ENCODE peak calls at places on chromosomes 6 and 20, in nine cellular contexts. A is heart left ventricle; S is CD8-positive, alpha-beta memory T cell; D is heart right ventricle; Q is cardiac muscle cell; Y is mammary epithelial cell; V is psoas muscle; I is hepatocyte; G is GM23248. T is an unnamed sample.

GRCh38 chr6:25370175-25371036 is 91.2 kb downstream of the CARMIL1 start:
- DNase-seq in V (no peak), Y (no peak), G (no peak), I (no peak), D (no peak), S (no peak), A (no peak), Q (no peak), T (no peak)

GRCh38 chr20:48831702-48832422 is 4.1 kb upstream of the PREX1 start:
- DNase-seq in S (no peak), Y (peak; percentile 29), G (peak; percentile 70), D (peak; percentile 75), V (peak; percentile 61), Q (peak; percentile 69), I (peak; percentile 31), A (peak; percentile 69), T (peak; percentile 36)

GRCh38 chr20:45095753-45096371 is 5.1 kb downstream of the KCNS1 start:
- DNase-seq in Q (peak; percentile 83), A (peak; percentile 36), V (no peak), G (peak; percentile 66), Y (peak; percentile 44), D (peak; percentile 57), S (peak; percentile 68), I (peak; percentile 70), T (no peak)

GRCh38 chr20:38581013-38581412 is at the start of gene ADIG:
- DNase-seq in D (peak; percentile 40), Q (no peak), G (peak; percentile 45), I (no peak), Y (peak; percentile 53), V (peak; percentile 21), A (peak; percentile 32), S (no peak), T (no peak)

GRCh38 chr6:4102687-4103244 is 23.8 kb upstream of the FAM217A start:
- DNase-seq in A (no peak), D (no peak), G (no peak), S (no peak), I (no peak), Y (no peak), Q (no peak), V (no peak), T (no peak)

GRCh38 chr6:97059473-97059872 is 134.9 kb downstream of the KLHL32 start:
- DNase-seq in D (no peak), I (peak; percentile 56), Q (peak; percentile 59), V (no peak), G (peak; percentile 70), A (no peak), S (no peak), Y (peak; percentile 17), T (no peak)

GRCh38 chr6:129940454-129941195 is 77.8 kb upstream of the L3MBTL3 start:
- DNase-seq in G (no peak), D (no peak), A (no peak), Q (no peak), V (no peak), Y (no peak), S (no peak), I (no peak), T (no peak)

GRCh38 chr6:150409576-150410066 is 40.8 kb downstream of the IYD start:
- DNase-seq in A (peak; percentile 68), S (no peak), Q (peak; percentile 12), D (peak; percentile 79), Y (no peak), V (peak; percentile 46), I (peak; percentile 23), G (no peak), T (peak; percentile 36)

GRCh38 chr6:22102671-22103070 is 194.2 kb downstream of the PRL start:
- DNase-seq in A (no peak), Q (no peak), I (no peak), V (no peak), Y (peak; percentile 11), S (no peak), D (no peak), G (peak; percentile 37), T (no peak)

GRCh38 chr6:132816665-132817064 is 2.3 kb downstream of the RPS12 start:
- DNase-seq in D (no peak), I (no peak), V (no peak), G (peak; percentile 12), Q (no peak), S (no peak), Y (no peak), A (no peak), T (no peak)

GRCh38 chr6:72363844-72364740 is 257.8 kb upstream of the KCNQ5 start:
- DNase-seq in I (peak; percentile 51), D (no peak), Y (peak; percentile 85), G (peak; percentile 95), Q (peak; percentile 91), S (no peak), V (no peak), A (no peak), T (no peak)

GRCh38 chr6:127904160-127904559 is 3.3 kb upstream of the THEMIS start:
- DNase-seq in Q (no peak), A (no peak), G (no peak), D (no peak), I (no peak), V (no peak), Y (no peak), S (no peak), T (no peak)

GRCh38 chr6:46923476-46923875 is 1.7 kb upstream of the ADGRF5 start:
- DNase-seq in S (no peak), G (no peak), D (no peak), Y (no peak), V (no peak), Q (no peak), I (no peak), A (no peak), T (no peak)

GRCh38 chr6:141301779-141302178 is 830.9 kb upstream of the GJE1 start:
- DNase-seq in S (no peak), G (no peak), I (no peak), Q (no peak), Y (no peak), A (no peak), D (no peak), V (no peak), T (no peak)

GRCh38 chr6:163579880-163580295 is 165.4 kb downstream of the QKI start:
- DNase-seq in Y (peak; percentile 20), S (no peak), V (no peak), A (no peak), I (no peak), G (peak; percentile 42), D (no peak), Q (no peak), T (no peak)

GRCh38 chr6:2839982-2840793 is 1.5 kb downstream of the SERPINB1 start:
- DNase-seq in A (no peak), I (no peak), Y (peak; percentile 72), V (no peak), Q (no peak), D (no peak), G (peak; percentile 34), S (peak; percentile 37), T (no peak)

GRCh38 chr6:161919711-161920110 is 645.9 kb upstream of the AGPAT4 start:
- DNase-seq in A (no peak), I (no peak), G (peak; percentile 14), Q (no peak), Y (peak; percentile 32), V (no peak), S (no peak), D (no peak), T (no peak)

GRCh38 chr20:22861231-22861980 is 173.7 kb upstream of the SSTR4 start:
- DNase-seq in I (no peak), S (no peak), D (no peak), G (peak; percentile 50), A (no peak), Y (no peak), V (no peak), Q (peak; percentile 21), T (no peak)

GRCh38 chr6:75368151-75368779 is 83.7 kb upstream of the TMEM30A start:
- DNase-seq in I (peak; percentile 74), Y (peak; percentile 46), V (no peak), G (no peak), D (peak; percentile 52), Q (peak; percentile 43), A (peak; percentile 44), S (no peak), T (no peak)
- H3K27ac ChIP-seq in I (peak overlapping the region; percentile 4), Y (no peak overlapping the region), V (peak overlapping the region; percentile 73), G (no peak overlapping the region), D (peak overlapping the region; percentile 30), Q (peak overlapping the region; percentile 85), A (peak overlapping the region; percentile 44), S (no peak overlapping the region), T (no peak overlapping the region)

GRCh38 chr6:37928217-37928616 is 108.7 kb downstream of the ZFAND3 start:
- DNase-seq in D (no peak), V (no peak), I (no peak), Q (no peak), S (no peak), Y (no peak), G (no peak), A (no peak), T (no peak)
- H3K27ac ChIP-seq in D (no peak overlapping the region), V (no peak overlapping the region), I (no peak overlapping the region), Q (no peak overlapping the region), S (no peak overlapping the region), Y (no peak overlapping the region), G (no peak overlapping the region), A (no peak overlapping the region), T (no peak overlapping the region)

GRCh38 chr20:1932971-1933370 is 37.8 kb downstream of the SIRPA start:
- DNase-seq in I (no peak), S (no peak), G (no peak), V (no peak), Y (no peak), Q (no peak), A (no peak), D (no peak), T (no peak)

GRCh38 chr20:1935696-1936366 is 40.6 kb downstream of the SIRPA start:
- DNase-seq in Y (no peak), G (peak; percentile 20), I (peak; percentile 32), A (peak; percentile 55), Q (peak; percentile 56), D (peak; percentile 70), S (no peak), V (peak; percentile 70), T (no peak)

GRCh38 chr20:1934162-1934561 is 39.0 kb downstream of the SIRPA start:
- DNase-seq in A (no peak), D (no peak), S (no peak), G (peak; percentile 95), Y (peak; percentile 52), I (no peak), Q (peak; percentile 96), V (no peak), T (no peak)

GRCh38 chr20:1933465-1933870 is 38.3 kb downstream of the SIRPA start:
- DNase-seq in S (no peak), A (peak; percentile 75), V (peak; percentile 76), Y (no peak), D (peak; percentile 70), G (peak; percentile 87), I (peak; percentile 32), Q (peak; percentile 88), T (peak; percentile 69)

GRCh38 chr20:1934578-1935573 is 39.7 kb downstream of the SIRPA start:
- DNase-seq in S (no peak), A (no peak), V (peak; percentile 88), Y (peak; percentile 88), I (peak; percentile 61), D (peak; percentile 34), G (peak; percentile 98), Q (peak; percentile 97), T (peak; percentile 61)
- H3K27ac ChIP-seq in S (no peak overlapping the region), A (peak overlapping the region; percentile 36), V (peak overlapping the region; percentile 60), Y (peak overlapping the region; percentile 37), I (peak overlapping the region; percentile 80), D (peak overlapping the region; percentile 45), G (peak overlapping the region; percentile 98), Q (peak overlapping the region; percentile 99), T (no peak overlapping the region)

DNA sequence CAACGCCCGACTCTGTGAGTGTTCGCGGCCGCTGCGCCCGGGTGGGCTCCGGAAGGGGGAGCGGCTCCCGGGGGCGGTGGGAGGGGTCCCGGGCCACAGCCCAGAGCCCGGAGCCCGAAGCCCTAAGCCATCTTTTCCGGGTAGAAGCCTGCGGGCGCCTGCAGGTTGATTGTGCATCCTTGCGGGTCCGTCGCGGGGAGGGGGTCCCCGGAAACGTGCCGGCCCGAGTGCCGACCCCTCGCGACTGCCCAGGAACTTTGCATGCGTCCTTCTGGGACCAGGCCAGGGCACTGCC is 413 bp downstream of the PTPRA start:
- DNase-seq in Y (no peak), I (peak; percentile 68), Q (peak; percentile 51), A (peak; percentile 70), V (peak; percentile 60), D (peak; percentile 57), S (peak; percentile 79), G (peak; percentile 80), T (peak; percentile 26)
- H3K27ac ChIP-seq in Y (peak overlapping the region; percentile 52), I (peak overlapping the region; percentile 63), Q (peak overlapping the region; percentile 85), A (peak overlapping the region; percentile 74), V (peak overlapping the region; percentile 86), D (peak overlapping the region; percentile 81), S (peak overlapping the region; percentile 76), G (peak overlapping the region; percentile 16), T (peak overlapping the region; percentile 49)

T was measured in ovary.